ENCODE peak calls at places on chromosome 3, in nine cellular contexts. P is CD4-positive, CD25-positive, alpha-beta regulatory T cell; C is vagina; E is tibial nerve; U is naive thymus-derived CD4-positive, alpha-beta T cell; T is epithelial cell of prostate; H is PC-9; D is HCT116; Y is CD4-positive, alpha-beta T cell. K is an unnamed sample.

GRCh38 chr3:12286927-12287726 is 1.7 kb upstream of the PPARG start:
- DNase-seq in P (no peak), C (no peak), E (no peak), U (no peak), T (no peak), H (peak), D (no peak), Y (no peak), K (no peak)

GRCh38 chr3:72319202-72320095 is 528.8 kb downstream of the SHQ1 start:
- DNase-seq in P (no peak), C (no peak), E (no peak), U (no peak), T (no peak), H (no peak), D (no peak), Y (no peak), K (no peak)

GRCh38 chr3:37861540-37862051 is at the start of gene CTDSPL:
- DNase-seq in P (no peak), C (no peak), E (no peak), U (peak), T (no peak), H (peak), D (no peak), Y (no peak), K (peak)

GRCh38 chr3:196991581-196992460 is 23.2 kb upstream of the PIGZ start:
- DNase-seq in P (no peak), C (no peak), E (no peak), U (no peak), T (no peak), H (no peak), D (no peak), Y (no peak), K (no peak)

GRCh38 chr3:63355809-63356208 is 77.7 kb downstream of the SYNPR start:
- DNase-seq in P (no peak), C (no peak), E (no peak), U (no peak), T (no peak), H (no peak), D (no peak), Y (no peak), K (no peak)

GRCh38 chr3:194689493-194689901 is 3.8 kb downstream of the FAM43A start:
- DNase-seq in P (no peak), C (no peak), E (no peak), U (no peak), T (no peak), H (no peak), D (no peak), Y (no peak), K (no peak)

GRCh38 chr3:133775309-133775708 is 29.1 kb downstream of the TF start:
- DNase-seq in P (no peak), C (no peak), E (no peak), U (no peak), T (no peak), H (no peak), D (no peak), Y (no peak), K (no peak)

GRCh38 chr3:178367817-178368617 is 168.2 kb upstream of the KCNMB2 start:
- DNase-seq in P (no peak), C (no peak), E (no peak), U (no peak), T (no peak), H (no peak), D (no peak), Y (no peak), K (no peak)

GRCh38 chr3:79038057-79038456 is 729.7 kb downstream of the ROBO1 start:
- DNase-seq in P (no peak), C (no peak), E (no peak), U (no peak), T (no peak), H (no peak), D (no peak), Y (no peak), K (no peak)

GRCh38 chr3:89042251-89042650 is 65.2 kb upstream of the EPHA3 start:
- DNase-seq in P (no peak), C (no peak), E (no peak), U (no peak), T (no peak), H (no peak), D (no peak), Y (no peak), K (no peak)

GRCh38 chr3:5504135-5504534 is 316.6 kb downstream of the EDEM1 start:
- DNase-seq in P (no peak), C (no peak), E (no peak), U (no peak), T (no peak), H (no peak), D (no peak), Y (no peak), K (no peak)

GRCh38 chr3:158710601-158711000 is 21.7 kb downstream of the RARRES1 start:
- DNase-seq in P (no peak), C (no peak), E (no peak), U (no peak), T (no peak), H (no peak), D (no peak), Y (no peak), K (no peak)

GRCh38 chr3:127702151-127702578 is 29.4 kb downstream of the ABTB1 start:
- DNase-seq in P (no peak), C (no peak), E (no peak), U (no peak), T (no peak), H (no peak), D (no peak), Y (no peak), K (no peak)

GRCh38 chr3:52099006-52099405 is 42.6 kb upstream of the DUSP7 start:
- DNase-seq in P (no peak), C (no peak), E (no peak), U (no peak), T (peak), H (peak), D (no peak), Y (no peak), K (no peak)

GRCh38 chr3:63940389-63940757 is 28.2 kb upstream of the SCAANT1 start:
- DNase-seq in P (no peak), C (no peak), E (no peak), U (no peak), T (peak), H (no peak), D (no peak), Y (no peak), K (no peak)

GRCh38 chr3:188516515-188516914 is 362.6 kb downstream of the LPP start:
- DNase-seq in P (no peak), C (no peak), E (no peak), U (no peak), T (no peak), H (no peak), D (no peak), Y (no peak), K (no peak)

GRCh38 chr3:70061111-70061510 is 61.6 kb downstream of the SAMMSON start:
- DNase-seq in P (no peak), C (no peak), E (no peak), U (no peak), T (no peak), H (no peak), D (no peak), Y (no peak), K (no peak)

GRCh38 chr3:49723301-49723630 is 485 bp downstream of the GMPPB start:
- DNase-seq in P (peak), C (no peak), E (peak), U (peak), T (peak), H (peak), D (peak), Y (peak), K (peak)

GRCh38 chr3:194009892-194010533 is 125.9 kb upstream of the HES1 start:
- DNase-seq in P (no peak), C (no peak), E (no peak), U (no peak), T (no peak), H (no peak), D (no peak), Y (no peak), K (no peak)

GRCh38 chr3:72810659-72811434 is 37.4 kb downstream of the SHQ1 start:
- DNase-seq in P (no peak), C (no peak), E (no peak), U (no peak), T (no peak), H (no peak), D (no peak), Y (no peak), K (no peak)

GRCh38 chr3:39531681-39532080 is 64.2 kb downstream of the MOBP start:
- DNase-seq in P (no peak), C (no peak), E (no peak), U (no peak), T (peak), H (no peak), D (peak), Y (no peak), K (no peak)

GRCh38 chr3:98647197-98647596 is 53.8 kb upstream of the CPOX start:
- DNase-seq in P (no peak), C (no peak), E (no peak), U (no peak), T (no peak), H (no peak), D (no peak), Y (no peak), K (no peak)

GRCh38 chr3:113574213-113574612 is 41.9 kb downstream of the SIDT1 start:
- DNase-seq in P (no peak), C (no peak), E (no peak), U (no peak), T (no peak), H (no peak), D (no peak), Y (no peak), K (no peak)

GRCh38 chr3:113867506-113867905 is 28.9 kb downstream of the GRAMD1C start:
- DNase-seq in P (no peak), C (no peak), E (no peak), U (no peak), T (peak), H (no peak), D (peak), Y (no peak), K (no peak)

GRCh38 chr3:14480207-14481017 is 59.7 kb downstream of the GRIP2 start:
- DNase-seq in P (no peak), C (no peak), E (no peak), U (no peak), T (peak), H (no peak), D (no peak), Y (no peak), K (no peak)
- H3K27ac ChIP-seq in P (no peak), C (no peak), E (no peak), U (no peak), T (peak), H (no peak), D (no peak), Y (no peak), K (no peak)

DNA sequence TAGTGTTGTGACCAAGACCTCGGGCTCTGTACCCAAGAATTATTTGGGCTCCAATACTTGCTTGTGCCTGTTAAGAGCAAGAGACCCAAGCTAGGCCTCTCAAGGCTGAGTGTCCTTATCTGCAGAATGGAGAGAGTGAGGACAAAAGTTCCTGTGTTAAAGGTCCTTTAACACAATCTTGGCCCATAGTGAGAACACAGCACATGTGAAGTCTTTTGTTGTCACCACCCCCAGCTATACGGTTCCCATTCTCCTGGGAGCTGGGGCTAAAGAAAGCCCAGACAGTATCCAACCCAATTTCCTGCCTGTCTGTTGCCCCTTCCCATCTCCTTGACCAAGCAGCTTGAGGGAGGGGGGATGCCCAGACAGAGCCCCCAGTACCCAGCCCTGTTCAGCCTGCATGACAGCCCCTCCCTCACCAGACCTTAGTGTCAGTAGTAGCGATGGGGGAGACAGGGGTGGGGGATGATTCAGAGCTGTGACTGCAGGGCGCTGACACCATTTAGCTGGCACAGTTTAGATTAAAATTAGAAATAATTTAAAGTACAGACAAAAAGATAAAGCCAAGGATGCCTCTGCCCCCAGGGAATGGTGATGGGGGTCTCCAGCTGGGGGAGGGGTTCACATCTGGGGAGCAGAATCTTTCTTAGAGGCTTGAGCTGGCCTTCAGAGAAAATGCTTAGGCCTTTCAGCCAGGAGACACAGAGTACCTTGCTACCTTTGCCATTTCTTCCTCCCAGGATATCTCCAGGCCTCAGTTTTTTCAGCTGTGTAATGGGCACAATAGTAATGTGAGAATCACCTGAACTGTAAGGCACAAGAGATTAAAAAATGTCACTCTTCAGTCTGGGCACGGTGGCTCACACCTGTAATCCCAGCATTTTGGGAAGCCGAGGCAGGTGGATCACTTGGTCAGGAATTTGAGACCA is 2.7 kb downstream of the PRKCD start:
- DNase-seq in P (no peak), C (no peak), E (no peak), U (no peak), T (no peak), H (no peak), D (no peak), Y (no peak), K (no peak)
- H3K27ac ChIP-seq in P (peak), C (no peak), E (peak), U (peak), T (peak), H (no peak), D (no peak), Y (no peak), K (no peak)

GRCh38 chr3:162136136-162136535 is 639.5 kb downstream of the OTOL1 start:
- DNase-seq in P (no peak), C (no peak), E (no peak), U (no peak), T (no peak), H (no peak), D (no peak), Y (no peak), K (no peak)
- H3K27ac ChIP-seq in P (no peak), C (no peak), E (no peak), U (no peak), T (no peak), H (no peak), D (no peak), Y (no peak), K (no peak)

GRCh38 chr3:100006570-100007271 is 107.6 kb downstream of the FILIP1L start:
- DNase-seq in P (no peak), C (no peak), E (no peak), U (no peak), T (no peak), H (no peak), D (no peak), Y (no peak), K (no peak)

GRCh38 chr3:100004931-100005330 is 109.4 kb downstream of the FILIP1L start:
- DNase-seq in P (no peak), C (no peak), E (no peak), U (no peak), T (no peak), H (no peak), D (no peak), Y (no peak), K (no peak)

GRCh38 chr3:100007313-100007712 is 107.0 kb downstream of the FILIP1L start:
- DNase-seq in P (no peak), C (no peak), E (no peak), U (no peak), T (no peak), H (no peak), D (no peak), Y (no peak), K (no peak)

GRCh38 chr3:100003609-100004503 is 110.4 kb downstream of the FILIP1L start:
- DNase-seq in P (no peak), C (no peak), E (no peak), U (no peak), T (no peak), H (no peak), D (no peak), Y (no peak), K (no peak)

DNA sequence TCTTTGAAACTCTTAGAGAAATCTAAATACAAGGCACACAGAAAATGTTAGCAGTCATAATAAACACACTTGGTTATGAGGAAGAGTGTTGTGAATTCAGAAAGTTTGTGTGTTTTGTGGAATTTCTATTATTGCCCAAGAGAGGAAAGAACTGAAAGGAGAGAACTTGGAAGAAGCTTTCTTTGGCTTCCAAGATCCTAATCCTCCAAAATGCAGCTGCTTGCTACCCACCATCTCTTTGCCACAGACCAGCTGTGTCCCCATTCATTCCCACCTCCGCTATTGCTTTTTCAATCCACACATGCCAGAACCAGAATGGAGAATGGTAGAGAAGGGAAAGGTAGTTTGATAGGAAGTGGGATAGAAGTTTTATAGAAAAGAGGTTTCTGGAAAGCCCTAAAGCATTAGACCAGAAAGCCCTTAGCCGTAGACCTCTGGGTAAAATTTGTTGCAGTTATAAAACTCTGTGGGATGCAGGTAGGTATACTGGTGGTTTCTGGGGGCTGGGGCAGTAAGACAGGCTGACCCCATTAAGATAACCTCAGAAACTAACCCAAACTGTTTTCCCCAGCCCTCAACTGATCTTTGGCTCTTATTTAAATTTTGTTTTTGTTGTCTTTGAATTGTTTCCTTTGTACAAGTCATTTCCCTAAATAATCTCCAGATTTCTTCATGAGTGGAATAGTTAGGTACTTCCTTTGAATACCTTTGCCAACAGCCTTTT is 108.5 kb downstream of the FILIP1L start:
- DNase-seq in P (no peak), C (no peak), E (no peak), U (no peak), T (no peak), H (no peak), D (no peak), Y (no peak), K (no peak)
- H3K27ac ChIP-seq in P (no peak), C (peak), E (peak), U (no peak), T (no peak), H (peak), D (no peak), Y (no peak), K (no peak)

GRCh38 chr3:140187648-140188221 is 252.8 kb downstream of the CLSTN2 start:
- DNase-seq in P (no peak), C (no peak), E (no peak), U (no peak), T (no peak), H (no peak), D (no peak), Y (no peak), K (no peak)
- H3K27ac ChIP-seq in P (no peak), C (no peak), E (no peak), U (no peak), T (no peak), H (no peak), D (no peak), Y (no peak), K (no peak)

GRCh38 chr3:41199866-41200668 is 762 bp downstream of the CTNNB1 start:
- DNase-seq in P (peak), C (no peak), E (no peak), U (peak), T (no peak), H (peak), D (no peak), Y (peak), K (no peak)

GRCh38 chr3:41196499-41197410 is 2.5 kb upstream of the CTNNB1 start:
- DNase-seq in P (no peak), C (no peak), E (no peak), U (no peak), T (no peak), H (no peak), D (no peak), Y (no peak), K (no peak)

GRCh38 chr3:41198526-41198925 is 779 bp upstream of the CTNNB1 start:
- DNase-seq in P (no peak), C (no peak), E (peak), U (no peak), T (no peak), H (no peak), D (no peak), Y (peak), K (no peak)

GRCh38 chr3:41198950-41199865 is at the start of gene CTNNB1:
- DNase-seq in P (peak), C (no peak), E (peak), U (peak), T (peak), H (peak), D (peak), Y (peak), K (peak)

DNA sequence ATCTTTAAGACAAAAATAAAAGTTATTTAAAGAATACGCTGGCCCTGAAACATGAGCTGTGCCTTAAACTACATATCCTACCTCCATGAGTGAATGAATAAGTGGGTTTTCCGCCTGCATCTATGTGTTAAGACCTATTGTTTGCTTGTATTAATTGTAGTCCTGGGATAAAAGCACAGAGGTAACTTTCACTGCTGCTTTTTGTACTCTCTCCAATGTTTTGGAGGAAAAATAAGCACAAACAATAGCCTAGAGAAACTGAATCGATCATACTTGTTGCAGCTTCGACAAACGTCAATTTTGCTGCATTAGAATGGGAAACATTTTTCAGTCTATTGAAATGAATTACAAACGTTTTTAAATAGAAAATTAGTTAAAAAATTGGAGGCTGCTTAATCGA is 1.3 kb upstream of the CTNNB1 start:
- DNase-seq in P (no peak), C (no peak), E (no peak), U (no peak), T (no peak), H (no peak), D (no peak), Y (no peak), K (no peak)
- H3K27ac ChIP-seq in P (no peak), C (no peak), E (no peak), U (no peak), T (no peak), H (no peak), D (no peak), Y (no peak), K (no peak)